ENCODE peak calls at places on chromosome 7, in seven cellular contexts. J is AG09309; C is CD8-positive, alpha-beta T cell; W is A549; H is psoas muscle; F is fibroblast of mammary gland; E is HCT116. Q is an unnamed sample.

GRCh38 chr7:71290382-71290781 is 158.4 kb downstream of the GALNT17 start:
- DNase-seq in J (no peak), C (no peak), W (no peak), H (no peak), F (no peak), E (no peak), Q (no peak)

GRCh38 chr7:121057878-121058277 is 69.4 kb downstream of the CPED1 start:
- DNase-seq in J (no peak), C (no peak), W (no peak), H (no peak), F (no peak), E (no peak), Q (no peak)

GRCh38 chr7:41756783-41757182 is 53.9 kb upstream of the INHBA start:
- DNase-seq in J (no peak), C (no peak), W (no peak), H (no peak), F (no peak), E (no peak), Q (no peak)

GRCh38 chr7:135075716-135076115 is 72.2 kb upstream of the TMEM140 start:
- DNase-seq in J (no peak), C (no peak), W (no peak), H (no peak), F (no peak), E (no peak), Q (no peak)

GRCh38 chr7:29826904-29827303 is 20.6 kb downstream of the WIPF3 start:
- DNase-seq in J (no peak), C (no peak), W (no peak), H (no peak), F (no peak), E (no peak), Q (no peak)

GRCh38 chr7:47648301-47648900 is 66.5 kb upstream of the TNS3 start:
- DNase-seq in J (no peak), C (no peak), W (no peak), H (no peak), F (peak; percentile 79), E (no peak), Q (peak; percentile 73)

GRCh38 chr7:31488562-31489203 is 25.2 kb upstream of the ITPRID1 start:
- DNase-seq in J (no peak), C (no peak), W (peak; percentile 65), H (peak; percentile 24), F (peak; percentile 12), E (peak; percentile 41), Q (peak; percentile 5)

GRCh38 chr7:78149787-78150186 is 351.2 kb downstream of the PHTF2 start:
- DNase-seq in J (peak; percentile 72), C (no peak), W (no peak), H (no peak), F (peak; percentile 93), E (no peak), Q (peak; percentile 66)

GRCh38 chr7:26584964-26585650 is 279.3 kb downstream of the SKAP2 start:
- DNase-seq in J (no peak), C (no peak), W (no peak), H (no peak), F (peak; percentile 17), E (no peak), Q (no peak)

GRCh38 chr7:71137479-71137878 is 5.5 kb downstream of the GALNT17 start:
- DNase-seq in J (no peak), C (no peak), W (no peak), H (no peak), F (no peak), E (no peak), Q (no peak)

GRCh38 chr7:36116347-36117200 is 36.5 kb upstream of the EEPD1 start:
- DNase-seq in J (no peak), C (no peak), W (peak; percentile 24), H (no peak), F (peak; percentile 27), E (peak; percentile 56), Q (peak; percentile 41)

GRCh38 chr7:131159961-131160361 is 167.7 kb upstream of the MKLN1 start:
- DNase-seq in J (peak; percentile 20), C (no peak), W (no peak), H (no peak), F (peak; percentile 73), E (no peak), Q (peak; percentile 70)

GRCh38 chr7:64775289-64775688 is 18.9 kb upstream of the ZNF138 start:
- DNase-seq in J (no peak), C (no peak), W (no peak), H (no peak), F (peak; percentile 5), E (no peak), Q (peak; percentile 9)

GRCh38 chr7:69871213-69871885 is 273.1 kb downstream of the AUTS2 start:
- DNase-seq in J (peak; percentile 27), C (no peak), W (peak; percentile 60), H (no peak), F (peak; percentile 91), E (no peak), Q (peak; percentile 34)

GRCh38 chr7:64485623-64486022 is 77.2 kb downstream of the ZNF680 start:
- DNase-seq in J (no peak), C (no peak), W (no peak), H (no peak), F (no peak), E (no peak), Q (no peak)

GRCh38 chr7:136923111-136923510 is 54.7 kb downstream of the CHRM2 start:
- DNase-seq in J (peak; percentile 71), C (no peak), W (no peak), H (no peak), F (peak; percentile 30), E (no peak), Q (peak; percentile 37)

GRCh38 chr7:29955075-29955792 is 34.4 kb downstream of the SCRN1 start:
- DNase-seq in J (no peak), C (no peak), W (no peak), H (no peak), F (no peak), E (no peak), Q (no peak)

GRCh38 chr7:80060218-80060806 is 74.3 kb upstream of the GNAI1 start:
- DNase-seq in J (peak; percentile 58), C (no peak), W (peak; percentile 71), H (no peak), F (peak; percentile 77), E (peak; percentile 63), Q (peak; percentile 81)

GRCh38 chr7:45890902-45891461 is 2.7 kb downstream of the IGFBP1 start:
- DNase-seq in J (no peak), C (no peak), W (peak; percentile 38), H (no peak), F (peak; percentile 57), E (peak; percentile 22), Q (peak; percentile 65)

GRCh38 chr7:45893374-45893995 is 5.2 kb downstream of the IGFBP1 start:
- DNase-seq in J (no peak), C (no peak), W (no peak), H (no peak), F (no peak), E (no peak), Q (no peak)

GRCh38 chr7:45892407-45893035 is 4.2 kb downstream of the IGFBP1 start:
- DNase-seq in J (no peak), C (no peak), W (no peak), H (no peak), F (no peak), E (no peak), Q (no peak)

GRCh38 chr7:45890125-45890901 is 2.0 kb downstream of the IGFBP1 start:
- DNase-seq in J (no peak), C (no peak), W (no peak), H (no peak), F (no peak), E (no peak), Q (no peak)

GRCh38 chr7:45891462-45892402 is 3.4 kb downstream of the IGFBP1 start:
- DNase-seq in J (no peak), C (no peak), W (no peak), H (no peak), F (no peak), E (no peak), Q (no peak)
- TF ChIP-seq CTCF in J (no peak), C (peak; percentile 14), W (no peak), H (no peak), F (no peak), E (no peak), Q (no peak)

GRCh38 chr7:66258409-66258808 is 53.3 kb downstream of the TPST1 start:
- DNase-seq in J (no peak), C (no peak), W (no peak), H (no peak), F (no peak), E (no peak), Q (peak; percentile 24)
- H3K4me3 ChIP-seq in J (no peak overlapping the region), C (no peak overlapping the region), W (no peak overlapping the region), H (no peak overlapping the region), F (no peak overlapping the region), E (no peak overlapping the region), Q (no peak overlapping the region)

DNA sequence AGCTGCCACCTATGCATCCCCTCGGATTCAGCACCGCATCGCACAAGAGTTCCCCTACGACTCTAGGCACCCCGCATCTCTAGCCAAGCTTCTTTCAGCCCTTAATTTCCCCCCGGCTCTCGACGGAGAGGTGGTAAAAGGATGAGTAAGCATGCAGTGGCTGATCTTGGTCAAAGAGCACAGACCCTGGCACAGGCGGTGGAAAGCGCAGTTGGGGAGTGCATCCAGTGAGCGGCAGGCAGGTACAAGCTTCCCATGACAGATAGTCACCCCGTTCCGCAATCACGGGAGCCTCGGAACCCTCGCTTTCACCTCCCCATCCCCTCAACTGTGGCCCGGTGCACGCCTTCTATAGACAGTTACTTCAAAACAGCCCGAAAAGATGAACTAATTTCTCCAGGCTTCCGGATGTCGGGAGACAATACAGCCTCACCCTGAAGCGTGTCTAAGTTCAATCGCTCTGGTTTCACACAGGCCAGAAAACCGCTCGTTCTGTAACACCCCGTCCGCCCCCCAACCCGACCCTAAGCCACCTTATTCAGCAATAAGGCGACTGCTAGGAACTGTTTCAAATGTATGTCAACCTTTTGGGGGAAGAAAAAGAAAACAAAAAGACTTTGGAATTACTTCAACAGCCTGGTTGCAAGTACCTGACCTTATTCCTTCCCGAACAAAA is 1.5 kb downstream of the RHEB start:
- DNase-seq in J (no peak), C (peak; percentile 59), W (peak; percentile 54), H (peak; percentile 64), F (peak; percentile 68), E (no peak), Q (peak; percentile 56)
- TF ChIP-seq CTCF in J (no peak), C (no peak), W (no peak), H (peak; percentile 4), F (no peak), E (no peak), Q (no peak)

GRCh38 chr7:148262721-148263229 is 327.8 kb upstream of the C7orf33 start:
- DNase-seq in J (no peak), C (peak; percentile 67), W (peak; percentile 44), H (peak; percentile 52), F (peak; percentile 35), E (peak; percentile 31), Q (peak; percentile 47)
- H3K4me3 ChIP-seq in J (peak overlapping the region; percentile 33), C (no peak overlapping the region), W (peak overlapping the region; percentile 18), H (no peak overlapping the region), F (no peak overlapping the region), E (no peak overlapping the region), Q (no peak overlapping the region)

GRCh38 chr7:12674861-12675260 is 12.6 kb upstream of the ARL4A start:
- DNase-seq in J (no peak), C (peak; percentile 33), W (peak; percentile 51), H (no peak), F (peak; percentile 69), E (no peak), Q (peak; percentile 68)
- TF ChIP-seq CTCF in J (peak; percentile 42), C (no peak), W (no peak), H (peak; percentile 17), F (peak; percentile 60), E (peak; percentile 50), Q (peak; percentile 41)

GRCh38 chr7:3091631-3092030 is 48.0 kb upstream of the CARD11 start:
- DNase-seq in J (no peak), C (no peak), W (no peak), H (no peak), F (no peak), E (no peak), Q (no peak)
- H3K4me3 ChIP-seq in J (no peak overlapping the region), C (peak overlapping the region; percentile 26), W (no peak overlapping the region), H (no peak overlapping the region), F (no peak overlapping the region), E (no peak overlapping the region), Q (no peak overlapping the region)